ENCODE peak calls at places on chromosomes 12 and 14, in four cellular contexts. G, V, Z and B are unnamed samples.

GRCh38 chr14:91048676-91049075 is 11.8 kb downstream of the RPS6KA5 start:
- DNase-seq in G (no peak), V (no peak), Z (no peak), B (no peak)

GRCh38 chr12:104877107-104877705 is 80.9 kb downstream of the SLC41A2 start:
- DNase-seq in G (no peak), V (peak; percentile 38), Z (peak; percentile 49), B (no peak)

GRCh38 chr14:90773196-90773486 is 43.1 kb downstream of the TTC7B start:
- DNase-seq in G (no peak), V (no peak), Z (no peak), B (no peak)

GRCh38 chr12:60138526-60138925 is 542.7 kb downstream of the SLC16A7 start:
- DNase-seq in G (no peak), V (no peak), Z (no peak), B (no peak)

GRCh38 chr12:132872073-132872855 is 15.1 kb downstream of the CHFR start:
- DNase-seq in G (no peak), V (no peak), Z (no peak), B (no peak)

GRCh38 chr12:14403711-14404164 is 38.3 kb downstream of the ATF7IP start:
- DNase-seq in G (peak; percentile 78), V (peak; percentile 47), Z (peak; percentile 82), B (peak; percentile 81)

GRCh38 chr12:59181378-59181777 is 261.1 kb upstream of the LRIG3 start:
- DNase-seq in G (no peak), V (no peak), Z (no peak), B (no peak)

GRCh38 chr12:104863549-104863948 is 94.5 kb downstream of the SLC41A2 start:
- DNase-seq in G (no peak), V (no peak), Z (peak; percentile 54), B (no peak)

GRCh38 chr14:91246051-91246852 is 1.7 kb upstream of the GPR68 start:
- DNase-seq in G (no peak), V (peak; percentile 49), Z (no peak), B (peak; percentile 19)

GRCh38 chr14:76918751-76919421 is 92.7 kb downstream of the LRRC74A start:
- DNase-seq in G (peak; percentile 35), V (peak; percentile 96), Z (peak; percentile 99), B (no peak)